ENCODE peak calls at places on chromosomes 16 and 17, in eight cellular contexts. R, Z, V, S, B, O, Q and D are unnamed samples.

GRCh38 chr16:88440111-88440510 is 13.0 kb upstream of the ZFPM1 start:
- ATAC-seq in R (no peak), Z (no peak), V (no peak), S (no peak), B (no peak), O (no peak), Q (no peak), D (no peak)

GRCh38 chr17:47742319-47743181 is 9.5 kb downstream of the TBX21 start:
- ATAC-seq in R (no peak), Z (no peak), V (peak; percentile 33), S (peak; percentile 85), B (no peak), O (peak; percentile 80), Q (peak; percentile 35), D (peak; percentile 67)

GRCh38 chr17:42363767-42364585 is 24.3 kb downstream of the STAT3 start:
- ATAC-seq in R (peak; percentile 49), Z (no peak), V (no peak), S (no peak), B (no peak), O (no peak), Q (no peak), D (peak; percentile 35)

GRCh38 chr17:2263183-2263954 is 40.2 kb downstream of the SMG6 start:
- ATAC-seq in R (no peak), Z (no peak), V (peak; percentile 31), S (no peak), B (no peak), O (peak; percentile 46), Q (no peak), D (no peak)

GRCh38 chr16:51526622-51527021 is 375.6 kb upstream of the SALL1 start:
- ATAC-seq in R (no peak), Z (no peak), V (no peak), S (no peak), B (no peak), O (no peak), Q (no peak), D (no peak)

GRCh38 chr17:57096472-57097198 is 11.6 kb downstream of the AKAP1 start:
- ATAC-seq in R (no peak), Z (peak; percentile 41), V (peak; percentile 50), S (no peak), B (no peak), O (no peak), Q (peak; percentile 72), D (no peak)

GRCh38 chr16:4700997-4701743 is 7.8 kb downstream of the NUDT16L1 start:
- ATAC-seq in R (no peak), Z (no peak), V (no peak), S (no peak), B (no peak), O (no peak), Q (peak; percentile 82), D (no peak)

GRCh38 chr17:81228420-81228819 is 5.7 kb upstream of the CEP131 start:
- ATAC-seq in R (no peak), Z (peak; percentile 13), V (peak; percentile 28), S (peak; percentile 95), B (no peak), O (no peak), Q (no peak), D (peak; percentile 90)

GRCh38 chr16:15415411-15416070 is 18.8 kb upstream of the BMERB1 start:
- ATAC-seq in R (no peak), Z (no peak), V (no peak), S (no peak), B (no peak), O (no peak), Q (no peak), D (no peak)

GRCh38 chr17:82914375-82914774 is 74.6 kb upstream of the ZNF750 start:
- ATAC-seq in R (no peak), Z (peak; percentile 86), V (peak; percentile 83), S (peak; percentile 80), B (no peak), O (no peak), Q (peak; percentile 56), D (peak; percentile 54)

GRCh38 chr17:31095239-31096105 is 695 bp downstream of the NF1 start:
- ATAC-seq in R (peak; percentile 36), Z (peak; percentile 69), V (peak; percentile 52), S (peak; percentile 63), B (peak; percentile 52), O (peak; percentile 52), Q (peak; percentile 61), D (peak; percentile 24)

GRCh38 chr16:70805787-70806186 is 4.8 kb upstream of the VAC14 start:
- ATAC-seq in R (no peak), Z (no peak), V (no peak), S (no peak), B (no peak), O (no peak), Q (no peak), D (no peak)

GRCh38 chr17:47210105-47210504 is 957 bp downstream of the MYL4 start:
- ATAC-seq in R (no peak), Z (no peak), V (peak; percentile 28), S (no peak), B (no peak), O (no peak), Q (peak; percentile 34), D (no peak)

GRCh38 chr17:4209611-4210010 is 54.2 kb downstream of the ANKFY1 start:
- ATAC-seq in R (no peak), Z (no peak), V (no peak), S (no peak), B (no peak), O (no peak), Q (peak; percentile 83), D (no peak)

GRCh38 chr16:27245276-27246231 is 23.0 kb downstream of the NSMCE1 start:
- ATAC-seq in R (peak; percentile 86), Z (peak; percentile 67), V (peak; percentile 77), S (no peak), B (no peak), O (peak; percentile 88), Q (peak; percentile 84), D (no peak)

GRCh38 chr16:11612110-11612981 is 25.6 kb upstream of the LITAF start:
- ATAC-seq in R (peak; percentile 42), Z (peak; percentile 86), V (peak; percentile 91), S (peak; percentile 63), B (no peak), O (no peak), Q (peak; percentile 19), D (peak; percentile 34)

GRCh38 chr17:38730526-38731379 is 612 bp downstream of the CISD3 start:
- ATAC-seq in R (peak; percentile 56), Z (peak; percentile 74), V (peak; percentile 61), S (peak; percentile 7), B (no peak), O (no peak), Q (peak; percentile 62), D (no peak)

GRCh38 chr16:71230122-71230845 is at the start of gene HYDIN:
- ATAC-seq in R (no peak), Z (peak; percentile 77), V (peak; percentile 81), S (no peak), B (no peak), O (no peak), Q (no peak), D (no peak)

GRCh38 chr17:18040287-18040858 is 1.2 kb downstream of the GID4 start:
- ATAC-seq in R (no peak), Z (no peak), V (no peak), S (no peak), B (no peak), O (no peak), Q (no peak), D (no peak)

GRCh38 chr16:77682586-77682985 is 39.7 kb upstream of the NUDT7 start:
- ATAC-seq in R (no peak), Z (no peak), V (no peak), S (no peak), B (no peak), O (no peak), Q (no peak), D (no peak)

GRCh38 chr17:31269597-31269996 is 27.4 kb downstream of the OMG start:
- ATAC-seq in R (peak; percentile 52), Z (peak; percentile 65), V (peak; percentile 77), S (no peak), B (no peak), O (no peak), Q (peak; percentile 73), D (no peak)

GRCh38 chr16:79334127-79334526 is 266.4 kb downstream of the MAF start:
- ATAC-seq in R (no peak), Z (peak; percentile 32), V (peak; percentile 16), S (no peak), B (no peak), O (no peak), Q (no peak), D (no peak)

GRCh38 chr16:57544129-57544653 is 1.7 kb downstream of the ADGRG5 start:
- ATAC-seq in R (no peak), Z (peak; percentile 71), V (peak; percentile 71), S (peak; percentile 81), B (peak; percentile 65), O (peak; percentile 71), Q (peak; percentile 53), D (peak; percentile 91)

GRCh38 chr16:18062713-18063112 is 273.8 kb downstream of the NPIPA8 start:
- ATAC-seq in R (no peak), Z (no peak), V (no peak), S (no peak), B (no peak), O (no peak), Q (no peak), D (no peak)

GRCh38 chr17:71434716-71435115 is 686.1 kb upstream of the SOX9 start:
- ATAC-seq in R (no peak), Z (no peak), V (no peak), S (no peak), B (no peak), O (no peak), Q (no peak), D (no peak)

GRCh38 chr16:73063284-73063733 is 15.4 kb upstream of the ZFHX3 start:
- ATAC-seq in R (no peak), Z (no peak), V (no peak), S (no peak), B (no peak), O (no peak), Q (no peak), D (no peak)

GRCh38 chr16:78761427-78761826 is 662.0 kb downstream of the WWOX start:
- ATAC-seq in R (no peak), Z (no peak), V (no peak), S (peak; percentile 92), B (no peak), O (peak; percentile 91), Q (no peak), D (peak; percentile 79)

GRCh38 chr17:61467416-61468262 is 15.4 kb downstream of the TBX4 start:
- ATAC-seq in R (no peak), Z (peak; percentile 37), V (peak; percentile 60), S (peak; percentile 48), B (no peak), O (no peak), Q (peak; percentile 55), D (peak; percentile 72)

GRCh38 chr16:57906385-57907316 is 64.3 kb downstream of the CNGB1 start:
- ATAC-seq in R (no peak), Z (peak; percentile 80), V (peak; percentile 76), S (peak; percentile 78), B (no peak), O (peak; percentile 64), Q (peak; percentile 43), D (peak; percentile 49)

GRCh38 chr16:46891910-46892309 is 7.7 kb downstream of the GPT2 start:
- ATAC-seq in R (no peak), Z (no peak), V (no peak), S (no peak), B (no peak), O (no peak), Q (no peak), D (no peak)

GRCh38 chr17:978110-979093 is 1.2 kb downstream of the NXN start:
- ATAC-seq in R (no peak), Z (peak; percentile 25), V (peak; percentile 6), S (no peak), B (no peak), O (no peak), Q (peak; percentile 8), D (no peak)

GRCh38 chr16:85868495-85868894 is 30.5 kb upstream of the IRF8 start:
- ATAC-seq in R (no peak), Z (no peak), V (no peak), S (no peak), B (no peak), O (no peak), Q (no peak), D (peak; percentile 89)

GRCh38 chr16:11303405-11304138 is 22.4 kb upstream of the PRM1 start:
- ATAC-seq in R (no peak), Z (peak; percentile 87), V (peak; percentile 78), S (no peak), B (no peak), O (no peak), Q (no peak), D (no peak)

GRCh38 chr17:35117984-35118383 is 1.7 kb downstream of the RAD51D start:
- ATAC-seq in R (no peak), Z (no peak), V (no peak), S (peak; percentile 73), B (peak; percentile 22), O (peak; percentile 63), Q (no peak), D (no peak)